ENCODE peak calls at places on chromosomes 12 and 14, in six cellular contexts. W is fibroblast of pulmonary artery; L is AG10803; P is IMR-90; M is CD8-positive, alpha-beta memory T cell; Y is MG63. O is an unnamed sample.

GRCh38 chr14:61106627-61107147 is 125.6 kb downstream of the SLC38A6 start:
- DNase-seq in M (no peak), P (no peak), Y (no peak), W (no peak), L (no peak), O (peak)

GRCh38 chr14:96806836-96807235 is 9.7 kb downstream of the VRK1 start:
- DNase-seq in Y (no peak), P (no peak), M (no peak), W (peak), L (no peak), O (no peak)

GRCh38 chr14:39219075-39219499 is 14.6 kb upstream of the MIA2 start:
- DNase-seq in W (peak), P (peak), M (no peak), L (peak), Y (no peak), O (peak)

GRCh38 chr14:76761198-76761848 is at the start of gene VASH1:
- DNase-seq in W (peak), L (peak), Y (peak), M (peak), P (peak), O (peak)

GRCh38 chr12:7638064-7638763 is 27.5 kb downstream of the APOBEC1 start:
- DNase-seq in P (no peak), W (no peak), L (no peak), M (no peak), Y (no peak), O (no peak)

GRCh38 chr12:95533985-95534384 is 17.3 kb downstream of the USP44 start:
- DNase-seq in L (no peak), M (no peak), P (no peak), Y (no peak), W (no peak), O (no peak)

GRCh38 chr14:36519431-36520321 is at the start of gene NKX2-1:
- DNase-seq in Y (peak), M (no peak), W (no peak), L (no peak), P (no peak), O (no peak)

GRCh38 chr12:46145881-46146280 is 123.0 kb downstream of the SLC38A1 start:
- DNase-seq in P (no peak), M (no peak), L (no peak), Y (no peak), W (no peak), O (no peak)

GRCh38 chr12:46395308-46395707 is 22.7 kb upstream of the SLC38A2 start:
- DNase-seq in M (no peak), W (peak), P (no peak), Y (no peak), L (no peak), O (no peak)

GRCh38 chr14:95858893-95859292 is 17.7 kb upstream of the TUNAR start:
- DNase-seq in P (no peak), L (no peak), Y (no peak), M (no peak), W (no peak), O (no peak)

GRCh38 chr12:48489012-48489411 is 6.7 kb downstream of the C12orf54 start:
- DNase-seq in L (peak), W (peak), Y (no peak), P (peak), M (no peak), O (no peak)

GRCh38 chr12:58414398-58414871 is 473.1 kb downstream of the ATP23 start:
- DNase-seq in Y (no peak), W (peak), M (no peak), P (peak), L (peak), O (peak)

GRCh38 chr12:93001407-93001806 is 72.3 kb upstream of the EEA1 start:
- DNase-seq in M (no peak), P (no peak), W (no peak), L (no peak), Y (no peak), O (no peak)

GRCh38 chr14:71629250-71629649 is 303.0 kb upstream of the RGS6 start:
- DNase-seq in L (no peak), Y (no peak), W (no peak), P (no peak), M (no peak), O (no peak)

GRCh38 chr14:71625175-71625574 is 307.1 kb upstream of the RGS6 start:
- DNase-seq in P (no peak), Y (no peak), M (no peak), L (no peak), W (no peak), O (no peak)

GRCh38 chr14:71623939-71624338 is 308.3 kb upstream of the RGS6 start:
- DNase-seq in L (no peak), M (no peak), Y (no peak), P (no peak), W (no peak), O (no peak)

GRCh38 chr14:71628433-71628832 is 303.8 kb upstream of the RGS6 start:
- DNase-seq in Y (no peak), M (no peak), W (no peak), P (no peak), L (no peak), O (no peak)

DNA sequence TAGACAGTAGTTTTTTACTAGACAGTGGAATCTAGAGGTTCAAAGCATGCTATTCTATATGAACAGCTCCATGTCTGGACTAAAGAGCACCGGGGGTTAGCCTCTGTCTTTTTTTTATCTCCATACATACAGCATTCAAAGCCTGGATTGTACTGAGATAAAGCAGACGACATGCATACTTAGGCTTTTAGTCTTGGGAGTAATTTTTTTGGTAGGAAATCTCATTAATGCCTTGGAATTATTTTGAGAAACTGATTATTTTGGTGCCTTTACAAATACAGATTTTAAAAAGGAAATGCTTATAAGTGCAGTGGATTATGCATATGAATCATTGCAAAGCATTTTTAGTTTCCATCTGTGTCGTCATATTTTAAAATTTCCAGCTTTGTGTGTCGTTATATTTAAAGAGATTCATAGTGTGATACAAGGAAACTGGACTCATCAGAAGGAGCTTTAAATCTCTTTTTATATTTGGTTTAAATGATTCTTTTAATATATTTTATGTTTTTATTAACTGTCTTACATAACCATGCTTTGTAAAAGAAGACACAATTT is 305.9 kb upstream of the RGS6 start:
- DNase-seq in M (no peak), W (peak), L (peak), Y (no peak), P (peak), O (no peak)
- H3K4me3 ChIP-seq in M (no peak), W (no peak), L (no peak), Y (no peak), P (no peak), O (no peak)

GRCh38 chr12:49703647-49704137 is 3.5 kb downstream of the FMNL3 start:
- DNase-seq in W (peak), L (peak), M (peak), P (peak), Y (peak), O (no peak)
- H3K4me3 ChIP-seq in W (no peak), L (no peak), M (no peak), P (no peak), Y (no peak), O (no peak)

DNA sequence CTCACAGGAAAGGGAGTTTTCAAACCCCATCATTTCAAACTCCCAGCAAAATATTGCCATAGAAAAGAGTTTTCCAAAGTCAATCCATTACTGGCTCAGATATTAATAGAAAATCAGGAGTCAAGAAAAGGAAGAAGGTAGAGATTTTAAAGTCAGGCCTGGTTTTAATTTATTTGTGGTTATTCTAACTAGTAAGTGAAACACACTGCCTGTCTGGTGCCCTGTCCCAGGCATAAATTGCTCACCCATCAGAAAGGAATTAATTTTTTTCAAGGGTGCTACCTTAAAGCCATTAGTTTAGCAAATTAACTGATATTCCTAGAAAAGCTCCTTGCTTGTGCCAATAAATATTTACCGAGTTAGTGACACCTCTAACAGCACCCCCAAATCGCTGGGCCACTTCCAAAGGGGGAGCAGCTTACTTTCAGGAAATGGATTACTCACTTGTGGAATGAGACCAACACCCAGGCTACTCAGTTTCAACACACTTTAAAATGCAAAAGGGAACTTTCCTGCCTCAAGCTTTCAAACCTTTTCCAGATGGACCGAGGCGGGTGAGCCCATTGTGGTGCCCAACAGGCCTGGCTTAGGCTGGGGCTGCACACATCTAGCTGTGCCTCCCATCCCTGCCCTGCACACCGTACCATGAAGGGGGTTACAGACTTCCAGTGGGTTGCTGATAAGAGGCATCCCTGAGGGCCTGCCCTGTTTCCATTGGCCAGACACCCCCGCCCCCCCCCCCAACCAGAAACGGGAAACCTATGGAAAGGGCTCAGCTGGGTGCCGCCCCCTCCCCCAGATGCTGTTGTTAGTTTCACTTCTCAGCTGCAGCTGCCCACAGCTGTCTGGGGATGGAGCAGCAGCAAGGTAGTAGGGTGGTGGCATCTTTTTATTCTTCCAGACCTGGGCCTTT is 117.2 kb downstream of the SAMD4A start:
- DNase-seq in P (peak), L (peak), M (no peak), Y (peak), W (peak), O (peak)
- H3K4me3 ChIP-seq in P (no peak), L (peak), M (no peak), Y (no peak), W (peak), O (no peak)

GRCh38 chr12:52716061-52716460 is 12.7 kb upstream of the KRT77 start:
- DNase-seq in Y (no peak), L (no peak), W (no peak), P (no peak), M (no peak), O (no peak)

GRCh38 chr12:52715416-52715815 is 12.1 kb upstream of the KRT77 start:
- DNase-seq in L (no peak), W (no peak), M (no peak), P (no peak), Y (no peak), O (peak)

GRCh38 chr12:52714887-52715281 is 11.6 kb upstream of the KRT77 start:
- DNase-seq in L (no peak), Y (no peak), M (no peak), P (no peak), W (no peak), O (no peak)

GRCh38 chr12:52710744-52711143 is 7.4 kb upstream of the KRT77 start:
- DNase-seq in M (no peak), W (no peak), P (no peak), Y (no peak), L (no peak), O (no peak)

DNA sequence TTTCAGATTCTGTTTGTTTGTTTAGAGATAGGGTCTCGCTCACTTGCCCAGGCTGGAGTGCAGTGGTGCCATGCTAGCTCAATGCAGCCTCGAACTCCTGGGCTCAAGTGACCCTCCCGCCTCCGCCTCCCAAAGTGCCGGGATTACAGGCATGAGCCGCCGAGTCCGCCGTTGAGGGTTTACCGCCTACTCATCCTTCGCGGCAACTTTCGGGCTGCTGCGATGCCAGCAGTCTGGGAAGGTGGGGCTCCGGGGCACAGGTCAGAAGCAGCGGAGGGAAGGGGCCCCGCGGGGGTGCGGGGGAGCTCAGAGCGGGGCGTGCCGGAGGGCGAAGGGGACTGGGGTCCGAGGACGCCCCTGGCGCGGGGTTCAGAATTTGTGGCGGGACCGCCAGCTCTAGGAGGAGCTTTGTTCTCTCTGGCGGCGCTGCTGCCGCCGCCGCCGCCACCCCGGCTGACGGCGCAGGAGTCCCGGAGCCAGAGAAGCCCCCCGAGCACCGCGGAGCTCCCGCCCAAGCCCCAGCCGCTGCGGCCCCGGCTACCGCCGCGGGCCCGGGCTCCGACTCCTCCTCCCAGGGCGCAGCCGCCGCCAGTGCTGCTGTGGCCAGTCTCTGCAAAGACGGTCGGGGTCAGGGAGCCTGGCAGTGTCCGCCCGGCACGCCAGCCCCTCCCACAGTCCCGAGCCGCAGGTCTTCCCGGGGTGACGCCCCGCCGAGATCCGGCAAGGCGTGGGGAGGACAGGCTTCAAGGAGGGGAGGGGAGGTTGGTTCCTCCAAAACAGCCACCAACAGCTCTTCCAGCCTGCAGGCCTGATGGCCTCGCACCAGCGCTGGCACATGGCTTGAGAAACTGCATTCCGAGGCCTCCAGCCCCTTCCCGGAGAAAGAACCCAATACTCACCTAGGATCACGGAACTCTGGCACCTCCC is 10.9 kb upstream of the KRT77 start:
- DNase-seq in P (no peak), Y (peak), L (no peak), W (no peak), M (no peak), O (no peak)
- H3K4me3 ChIP-seq in P (no peak), Y (peak), L (no peak), W (no peak), M (peak), O (no peak)

DNA sequence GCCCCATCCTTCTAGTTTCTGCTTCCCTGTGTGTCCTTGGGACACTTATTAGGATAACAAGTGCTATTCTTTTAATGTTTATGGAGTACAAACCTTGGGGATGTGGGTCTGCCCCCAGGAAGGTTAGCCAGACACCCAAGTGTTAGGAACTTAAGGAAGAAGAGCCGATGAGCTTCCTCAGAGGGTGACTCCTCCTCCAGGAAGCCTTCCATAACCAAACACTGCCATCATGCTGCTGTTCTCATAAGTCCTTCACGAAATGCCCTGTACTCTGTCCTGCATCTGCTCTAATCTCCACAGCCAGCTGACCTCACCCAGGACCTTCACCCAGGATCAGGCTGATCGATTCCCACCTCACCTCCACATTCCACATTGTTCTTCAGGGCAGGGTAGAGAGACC is 1.2 kb upstream of the KRT85 start:
- DNase-seq in W (no peak), L (no peak), Y (no peak), P (no peak), M (no peak), O (no peak)
- H3K4me3 ChIP-seq in W (no peak), L (no peak), Y (no peak), P (no peak), M (no peak), O (no peak)

GRCh38 chr14:64602826-64603225 is 53.1 kb downstream of the PPP1R36 start:
- DNase-seq in P (no peak), L (no peak), Y (no peak), M (no peak), W (no peak), O (peak)

GRCh38 chr14:64604001-64604400 is 54.2 kb downstream of the PPP1R36 start:
- DNase-seq in P (no peak), M (no peak), W (no peak), L (no peak), Y (no peak), O (peak)

GRCh38 chr14:64604854-64605253 is 55.1 kb downstream of the PPP1R36 start:
- DNase-seq in L (no peak), P (no peak), Y (no peak), W (no peak), M (no peak), O (no peak)

GRCh38 chr14:64598404-64598803 is 48.6 kb downstream of the PPP1R36 start:
- DNase-seq in W (no peak), L (no peak), Y (no peak), M (no peak), P (no peak), O (no peak)

GRCh38 chr14:64601571-64601970 is 51.8 kb downstream of the PPP1R36 start:
- DNase-seq in M (no peak), Y (no peak), L (no peak), P (no peak), W (no peak), O (no peak)
- H3K4me3 ChIP-seq in M (no peak), Y (no peak), L (peak), P (no peak), W (no peak), O (no peak)

O was measured in PC-3.